ENCODE peak calls at places on chromosomes 6 and 20, in seven cellular contexts. F, V, N, X, M, L and Q are unnamed samples.
A peak's percentile ranks its signal among the peaks of the same experiment; 100 is the strongest.

GRCh38 chr20:842547-842940 is 9.0 kb downstream of the FAM110A start:
- DNase-seq in F (no peak), V (no peak), N (no peak), X (no peak), M (no peak), L (no peak), Q (no peak)

GRCh38 chr6:128821116-128821515 is 61.8 kb upstream of the LAMA2 start:
- DNase-seq in F (no peak), V (no peak), N (no peak), X (no peak), M (no peak), L (no peak), Q (no peak)

GRCh38 chr6:139829557-139829956 is 455.1 kb upstream of the CITED2 start:
- DNase-seq in F (no peak), V (no peak), N (no peak), X (no peak), M (no peak), L (no peak), Q (no peak)

GRCh38 chr6:134111062-134111677 is 58.7 kb upstream of the SLC2A12 start:
- DNase-seq in F (peak; percentile 61), V (peak; percentile 39), N (no peak), X (no peak), M (peak; percentile 8), L (no peak), Q (peak; percentile 69)

GRCh38 chr20:16806886-16807285 is 58.7 kb downstream of the OTOR start:
- DNase-seq in F (no peak), V (no peak), N (no peak), X (no peak), M (no peak), L (no peak), Q (no peak)

GRCh38 chr20:58718121-58718563 is 25.5 kb downstream of the NPEPL1 start:
- DNase-seq in F (no peak), V (no peak), N (no peak), X (peak; percentile 4), M (no peak), L (no peak), Q (no peak)

GRCh38 chr6:11096109-11096508 is 2.5 kb downstream of the SMIM13 start:
- DNase-seq in F (peak; percentile 12), V (no peak), N (no peak), X (no peak), M (no peak), L (no peak), Q (peak; percentile 66)

GRCh38 chr6:39322306-39322850 is at the start of gene KCNK16:
- DNase-seq in F (no peak), V (no peak), N (no peak), X (no peak), M (no peak), L (no peak), Q (no peak)

GRCh38 chr6:129765008-129765407 is 55.0 kb upstream of the ARHGAP18 start:
- DNase-seq in F (no peak), V (no peak), N (no peak), X (no peak), M (no peak), L (no peak), Q (no peak)

GRCh38 chr6:9257215-9257614 is 821.9 kb upstream of the SLC35B3 start:
- DNase-seq in F (no peak), V (no peak), N (no peak), X (no peak), M (no peak), L (no peak), Q (no peak)

GRCh38 chr6:68760941-68761676 is 126.0 kb downstream of the ADGRB3 start:
- DNase-seq in F (no peak), V (no peak), N (no peak), X (no peak), M (no peak), L (no peak), Q (no peak)

GRCh38 chr20:45300961-45301360 is 5.7 kb upstream of the RBPJL start:
- DNase-seq in F (no peak), V (no peak), N (no peak), X (peak; percentile 51), M (no peak), L (no peak), Q (no peak)

GRCh38 chr20:38880952-38881735 is 45.1 kb upstream of the FAM83D start:
- DNase-seq in F (no peak), V (no peak), N (no peak), X (no peak), M (no peak), L (no peak), Q (no peak)